ENCODE peak calls at places on chromosomes 11 and 22, in four cellular contexts. One of them, this sample, is unnamed.

GRCh38 chr22:26362471-26362870 is 66.6 kb upstream of the ASPHD2 start:
- DNase-seq in NCI-H2029 treated with DMSO at 0.1 percent for 48 hours: no peak
- DNase-seq in effector CD4-positive, alpha-beta T cell: no peak
- DNase-seq in activated effector memory CD4-positive, alpha-beta T cell treated with anti-CD3 and anti-CD28 coated beads, Interleukin-2, amount 50 U/mL, for 16 hours: no peak
- DNase-seq in this sample: no peak

GRCh38 chr22:50089231-50090140 is at the start of gene MOV10L1:
- DNase-seq in NCI-H2029 treated with DMSO at 0.1 percent for 48 hours: no peak
- DNase-seq in effector CD4-positive, alpha-beta T cell: no peak
- DNase-seq in activated effector memory CD4-positive, alpha-beta T cell treated with anti-CD3 and anti-CD28 coated beads, Interleukin-2, amount 50 U/mL, for 16 hours: no peak
- DNase-seq in this sample: peak; percentile 70

GRCh38 chr22:43881091-43882061 is 10.4 kb downstream of the PNPLA5 start:
- DNase-seq in NCI-H2029 treated with DMSO at 0.1 percent for 48 hours: no peak
- DNase-seq in effector CD4-positive, alpha-beta T cell: no peak
- DNase-seq in activated effector memory CD4-positive, alpha-beta T cell treated with anti-CD3 and anti-CD28 coated beads, Interleukin-2, amount 50 U/mL, for 16 hours: peak; percentile 60
- DNase-seq in this sample: peak; percentile 15

GRCh38 chr11:36012410-36012809 is 68.5 kb downstream of the LDLRAD3 start:
- DNase-seq in NCI-H2029 treated with DMSO at 0.1 percent for 48 hours: no peak
- DNase-seq in effector CD4-positive, alpha-beta T cell: no peak
- DNase-seq in activated effector memory CD4-positive, alpha-beta T cell treated with anti-CD3 and anti-CD28 coated beads, Interleukin-2, amount 50 U/mL, for 16 hours: no peak
- DNase-seq in this sample: no peak

GRCh38 chr11:62033191-62034044 is 66.0 kb upstream of the FTH1 start:
- DNase-seq in NCI-H2029 treated with DMSO at 0.1 percent for 48 hours: no peak
- DNase-seq in effector CD4-positive, alpha-beta T cell: no peak
- DNase-seq in activated effector memory CD4-positive, alpha-beta T cell treated with anti-CD3 and anti-CD28 coated beads, Interleukin-2, amount 50 U/mL, for 16 hours: no peak
- DNase-seq in this sample: no peak

GRCh38 chr22:41966607-41967240 is 2.5 kb upstream of the SEPTIN3 start:
- DNase-seq in NCI-H2029 treated with DMSO at 0.1 percent for 48 hours: no peak
- DNase-seq in effector CD4-positive, alpha-beta T cell: peak; percentile 15
- DNase-seq in activated effector memory CD4-positive, alpha-beta T cell treated with anti-CD3 and anti-CD28 coated beads, Interleukin-2, amount 50 U/mL, for 16 hours: peak; percentile 68
- DNase-seq in this sample: peak; percentile 81

GRCh38 chr11:128814856-128815705 is 52.0 kb downstream of the KCNJ1 start:
- DNase-seq in NCI-H2029 treated with DMSO at 0.1 percent for 48 hours: no peak
- DNase-seq in effector CD4-positive, alpha-beta T cell: no peak
- DNase-seq in activated effector memory CD4-positive, alpha-beta T cell treated with anti-CD3 and anti-CD28 coated beads, Interleukin-2, amount 50 U/mL, for 16 hours: no peak
- DNase-seq in this sample: peak; percentile 88

GRCh38 chr11:95450547-95451123 is 219.6 kb upstream of the SESN3 start:
- DNase-seq in NCI-H2029 treated with DMSO at 0.1 percent for 48 hours: no peak
- DNase-seq in effector CD4-positive, alpha-beta T cell: no peak
- DNase-seq in activated effector memory CD4-positive, alpha-beta T cell treated with anti-CD3 and anti-CD28 coated beads, Interleukin-2, amount 50 U/mL, for 16 hours: no peak
- DNase-seq in this sample: no peak

GRCh38 chr11:126162286-126163030 is 49.0 kb downstream of the RPUSD4 start:
- DNase-seq in NCI-H2029 treated with DMSO at 0.1 percent for 48 hours: no peak
- DNase-seq in effector CD4-positive, alpha-beta T cell: no peak
- DNase-seq in activated effector memory CD4-positive, alpha-beta T cell treated with anti-CD3 and anti-CD28 coated beads, Interleukin-2, amount 50 U/mL, for 16 hours: no peak
- DNase-seq in this sample: no peak

GRCh38 chr11:123841189-123841588 is 35.0 kb upstream of the OR6M1 start:
- DNase-seq in NCI-H2029 treated with DMSO at 0.1 percent for 48 hours: no peak
- DNase-seq in effector CD4-positive, alpha-beta T cell: no peak
- DNase-seq in activated effector memory CD4-positive, alpha-beta T cell treated with anti-CD3 and anti-CD28 coated beads, Interleukin-2, amount 50 U/mL, for 16 hours: no peak
- DNase-seq in this sample: no peak

GRCh38 chr11:77397631-77398030 is 76.3 kb downstream of the PAK1 start:
- DNase-seq in NCI-H2029 treated with DMSO at 0.1 percent for 48 hours: no peak
- DNase-seq in effector CD4-positive, alpha-beta T cell: no peak
- DNase-seq in activated effector memory CD4-positive, alpha-beta T cell treated with anti-CD3 and anti-CD28 coated beads, Interleukin-2, amount 50 U/mL, for 16 hours: no peak
- DNase-seq in this sample: no peak